ENCODE peak calls at places on chromosomes 13 and 19, in six cellular contexts. D is fibroblast of lung; K is K562; Y is effector memory CD4-positive, alpha-beta T cell; A is A549; L is cardiac muscle cell. H is an unnamed sample.
A peak's percentile ranks its signal among the peaks of the same experiment; 100 is the strongest.

GRCh38 chr13:23081246-23081645 is 99.5 kb upstream of the SGCG start:
- DNase-seq in K (no peak), L (no peak), Y (no peak), A (no peak), D (peak; percentile 48), H (no peak)

GRCh38 chr19:8412783-8413592 is at the start of gene MARCHF2:
- DNase-seq in A (peak; percentile 66), L (peak; percentile 97), D (peak; percentile 93), K (peak; percentile 99), Y (peak; percentile 97), H (peak; percentile 98)

GRCh38 chr13:76725211-76725610 is 161.0 kb downstream of the KCTD12 start:
- DNase-seq in L (no peak), K (no peak), D (peak; percentile 44), A (no peak), Y (no peak), H (no peak)

GRCh38 chr19:54502518-54503048 is at the start of gene LAIR2:
- DNase-seq in D (no peak), A (no peak), K (no peak), Y (no peak), L (no peak), H (no peak)

GRCh38 chr19:5147971-5148793 is 179.3 kb downstream of the KDM4B start:
- DNase-seq in A (no peak), D (peak; percentile 12), K (no peak), L (no peak), Y (no peak), H (peak; percentile 79)

GRCh38 chr13:93004919-93005318 is 221.7 kb upstream of the GPC6 start:
- DNase-seq in A (no peak), D (peak; percentile 17), Y (no peak), L (no peak), K (no peak), H (no peak)

GRCh38 chr19:29105629-29106352 is 107.2 kb downstream of the UQCRFS1 start:
- DNase-seq in K (no peak), Y (no peak), D (no peak), A (no peak), L (no peak), H (peak; percentile 26)

GRCh38 chr13:36337938-36338337 is 8.3 kb downstream of the SPART start:
- DNase-seq in A (no peak), L (no peak), D (no peak), Y (no peak), K (no peak), H (no peak)

GRCh38 chr13:111474136-111475002 is 153.9 kb downstream of the TEX29 start:
- DNase-seq in L (peak; percentile 56), Y (no peak), K (peak; percentile 19), A (peak; percentile 58), D (peak; percentile 19), H (no peak)

GRCh38 chr13:93144031-93144430 is 82.6 kb upstream of the GPC6 start:
- DNase-seq in K (no peak), A (no peak), L (no peak), D (peak; percentile 68), Y (no peak), H (no peak)

GRCh38 chr19:38691938-38692457 is 44.5 kb downstream of the ACTN4 start:
- DNase-seq in L (no peak), Y (no peak), A (no peak), K (no peak), D (peak; percentile 98), H (peak; percentile 95)

GRCh38 chr19:29737461-29738000 is 22.5 kb upstream of the C19orf12 start:
- DNase-seq in D (no peak), A (no peak), Y (no peak), L (no peak), K (no peak), H (peak; percentile 60)

GRCh38 chr19:57027360-57027759 is 92.4 kb upstream of the USP29 start:
- DNase-seq in Y (no peak), K (no peak), L (no peak), D (no peak), A (no peak), H (no peak)

GRCh38 chr19:57028804-57029525 is 90.8 kb upstream of the USP29 start:
- DNase-seq in K (no peak), L (no peak), Y (no peak), A (no peak), D (no peak), H (no peak)

GRCh38 chr19:57026476-57026875 is 93.3 kb upstream of the USP29 start:
- DNase-seq in Y (no peak), A (no peak), K (no peak), L (no peak), D (no peak), H (no peak)

GRCh38 chr19:57034544-57034943 is 85.2 kb upstream of the USP29 start:
- DNase-seq in Y (no peak), K (no peak), A (no peak), D (no peak), L (no peak), H (no peak)

DNA sequence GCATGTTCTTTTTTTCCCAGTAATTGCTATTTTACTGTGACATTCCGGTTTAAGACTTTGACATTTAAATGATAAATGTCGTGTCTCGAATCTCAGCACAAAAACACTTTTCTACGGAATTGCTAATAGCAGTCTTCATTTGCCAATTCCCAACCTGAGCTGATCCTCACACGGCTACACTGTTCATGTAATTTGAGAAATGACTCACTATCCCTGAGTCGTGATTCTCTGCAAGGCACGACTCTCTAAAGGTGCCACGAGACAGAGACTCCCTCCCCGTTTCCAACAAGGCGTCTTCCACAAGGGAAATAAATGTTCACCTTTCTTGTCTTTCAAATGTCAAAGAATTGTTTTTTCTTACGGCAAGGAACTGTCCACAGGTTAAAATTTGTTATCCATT is 88.6 kb upstream of the USP29 start:
- DNase-seq in Y (no peak), A (no peak), D (no peak), L (no peak), K (no peak), H (no peak)
- H3K9me3 ChIP-seq in Y (no peaks in the 10 kb centered on the region), A (peaks cover 52% of the 10 kb centered on the region), D (no peaks in the 10 kb centered on the region), L (no peaks in the 10 kb centered on the region), K (peaks cover 2% of the 10 kb centered on the region), H (peaks cover 2% of the 10 kb centered on the region)

DNA sequence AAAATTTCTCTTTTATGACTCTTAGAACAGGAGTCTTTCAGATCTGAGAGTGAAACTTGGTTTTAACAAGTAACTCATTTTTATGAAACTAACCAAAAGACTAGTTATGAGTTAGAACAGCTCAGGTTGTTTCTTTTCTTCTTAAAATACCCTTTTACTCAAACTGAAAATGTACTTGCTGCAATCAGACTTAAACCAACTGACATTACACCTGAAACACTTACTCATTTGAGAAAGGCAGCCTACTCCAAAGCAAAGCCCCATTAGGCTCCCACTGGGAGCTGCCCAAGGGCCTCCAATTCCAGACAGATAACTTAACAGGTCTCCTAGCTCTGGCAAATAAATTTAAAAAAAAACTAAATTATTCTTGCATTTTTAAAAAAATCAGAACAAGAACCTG is 3.6 kb downstream of the FOXO1 start:
- DNase-seq in D (no peak), L (peak; percentile 46), Y (no peak), K (no peak), A (no peak), H (no peak)
- H3K4me3 ChIP-seq in D (no peak overlapping the region), L (peak overlapping the region; percentile 4), Y (peak overlapping the region; percentile 96), K (no peak overlapping the region), A (no peak overlapping the region), H (no peak overlapping the region)

GRCh38 chr19:15683411-15683810 is 10.5 kb downstream of the CYP4F12 start:
- DNase-seq in A (no peak), D (no peak), Y (no peak), L (no peak), K (no peak), H (no peak)

GRCh38 chr19:15680923-15681322 is 8.0 kb downstream of the CYP4F12 start:
- DNase-seq in K (no peak), A (no peak), L (no peak), D (no peak), Y (no peak), H (no peak)

GRCh38 chr19:15680478-15680877 is 7.6 kb downstream of the CYP4F12 start:
- DNase-seq in L (no peak), Y (no peak), D (no peak), K (no peak), A (no peak), H (no peak)

GRCh38 chr19:15679089-15679488 is 6.2 kb downstream of the CYP4F12 start:
- DNase-seq in A (no peak), K (no peak), L (no peak), D (no peak), Y (no peak), H (no peak)

GRCh38 chr19:15684828-15685227 is 11.9 kb downstream of the CYP4F12 start:
- DNase-seq in Y (no peak), K (peak; percentile 40), L (no peak), A (no peak), D (no peak), H (no peak)
- H3K9me3 ChIP-seq in Y (no peaks in the 10 kb centered on the region), K (no peaks in the 10 kb centered on the region), L (no peaks in the 10 kb centered on the region), A (peaks cover 7% of the 10 kb centered on the region), D (no peaks in the 10 kb centered on the region), H (peaks cover 9% of the 10 kb centered on the region)

GRCh38 chr19:48638831-48639381 is 1.7 kb upstream of the DBP start:
- DNase-seq in L (no peak), A (no peak), D (no peak), Y (no peak), K (peak; percentile 78), H (no peak)
- H3K4me3 ChIP-seq in L (no peak overlapping the region), A (no peak overlapping the region), D (no peak overlapping the region), Y (no peak overlapping the region), K (peak overlapping the region; percentile 51), H (no peak overlapping the region)

GRCh38 chr19:2113436-2114211 is 16.9 kb downstream of the IZUMO4 start:
- DNase-seq in A (no peak), L (no peak), Y (no peak), D (peak; percentile 48), K (no peak), H (peak; percentile 63)
- H3K9me3 ChIP-seq in A (no peaks in the 10 kb centered on the region), L (no peaks in the 10 kb centered on the region), Y (no peaks in the 10 kb centered on the region), D (no peaks in the 10 kb centered on the region), K (no peaks in the 10 kb centered on the region), H (no peaks in the 10 kb centered on the region)

H was measured in aorta.